ENCODE peak calls at places on chromosomes 3 and 15, in seven cellular contexts. T is A549, L is astrocyte, J is RWPE1, R is fibroblast of lung, S is heart left ventricle, Y is astrocyte of the spinal cord. N is an unnamed sample.

GRCh38 chr15:59042041-59042440 is 54.6 kb downstream of the RNF111 start:
- DNase-seq in T (no peak), L (no peak), J (no peak), R (no peak), S (no peak), Y (no peak), N (no peak)

GRCh38 chr3:78726545-78726944 is 1041.3 kb downstream of the ROBO1 start:
- DNase-seq in T (no peak), L (no peak), J (no peak), R (no peak), S (no peak), Y (no peak), N (no peak)

GRCh38 chr15:42491540-42492225 is 742 bp upstream of the ZNF106 start:
- DNase-seq in T (peak), L (peak), J (peak), R (peak), S (no peak), Y (peak), N (no peak)

GRCh38 chr3:186640929-186641328 is 730 bp downstream of the FETUB start:
- DNase-seq in T (no peak), L (no peak), J (no peak), R (no peak), S (no peak), Y (no peak), N (no peak)

GRCh38 chr15:82714026-82714425 is 4.4 kb upstream of the AP3B2 start:
- DNase-seq in T (no peak), L (no peak), J (no peak), R (no peak), S (no peak), Y (no peak), N (no peak)

GRCh38 chr3:69499899-69500316 is 114.0 kb upstream of the FRMD4B start:
- DNase-seq in T (no peak), L (no peak), J (no peak), R (no peak), S (peak), Y (peak), N (no peak)

GRCh38 chr3:103818800-103819199 is 1384.0 kb downstream of the ZPLD1 start:
- DNase-seq in T (no peak), L (no peak), J (no peak), R (no peak), S (no peak), Y (no peak), N (no peak)

GRCh38 chr3:151838574-151839312 is 24.8 kb downstream of the AADAC start:
- DNase-seq in T (peak), L (peak), J (peak), R (peak), S (no peak), Y (peak), N (no peak)

GRCh38 chr15:80461370-80462060 is 57.3 kb downstream of the ARNT2 start:
- DNase-seq in T (no peak), L (no peak), J (no peak), R (peak), S (peak), Y (no peak), N (no peak)

GRCh38 chr3:23468203-23468602 is 265.1 kb downstream of the UBE2E2 start:
- DNase-seq in T (no peak), L (no peak), J (no peak), R (no peak), S (no peak), Y (no peak), N (no peak)

GRCh38 chr3:133259767-133260166 is 140.1 kb upstream of the BFSP2 start:
- DNase-seq in T (no peak), L (no peak), J (peak), R (no peak), S (no peak), Y (no peak), N (no peak)

GRCh38 chr15:41969851-41970431 is 2.4 kb downstream of the EHD4 start:
- DNase-seq in T (no peak), L (peak), J (no peak), R (peak), S (no peak), Y (no peak), N (no peak)

GRCh38 chr3:72887378-72887722 is 496 bp upstream of the GXYLT2 start:
- DNase-seq in T (no peak), L (no peak), J (no peak), R (peak), S (no peak), Y (peak), N (no peak)

GRCh38 chr3:11134794-11135193 is 19.5 kb upstream of the HRH1 start:
- DNase-seq in T (no peak), L (no peak), J (no peak), R (no peak), S (no peak), Y (no peak), N (no peak)

GRCh38 chr15:89964555-89964954 is 36.6 kb upstream of the ZNF710 start:
- DNase-seq in T (no peak), L (no peak), J (no peak), R (no peak), S (peak), Y (no peak), N (no peak)

GRCh38 chr3:136311256-136311655 is 61.1 kb downstream of the PCCB start:
- DNase-seq in T (no peak), L (no peak), J (no peak), R (no peak), S (no peak), Y (no peak), N (no peak)

GRCh38 chr3:49719214-49719884 is at the start of gene AMIGO3:
- DNase-seq in T (peak), L (peak), J (peak), R (peak), S (peak), Y (peak), N (peak)

GRCh38 chr3:51686512-51687215 is 15.6 kb downstream of the TEX264 start:
- DNase-seq in T (no peak), L (peak), J (peak), R (peak), S (peak), Y (no peak), N (no peak)

GRCh38 chr3:8197384-8197783 is 304.2 kb upstream of the LMCD1 start:
- DNase-seq in T (no peak), L (no peak), J (no peak), R (no peak), S (peak), Y (no peak), N (no peak)

GRCh38 chr3:51961607-51962569 is 5.4 kb downstream of the PCBP4 start:
- DNase-seq in T (no peak), L (no peak), J (no peak), R (no peak), S (peak), Y (no peak), N (no peak)

GRCh38 chr15:69806287-69806915 is 291.3 kb downstream of the TLE3 start:
- DNase-seq in T (no peak), L (no peak), J (no peak), R (no peak), S (no peak), Y (no peak), N (no peak)

GRCh38 chr15:31461375-31461774 is 134.7 kb downstream of the KLF13 start:
- DNase-seq in T (no peak), L (no peak), J (no peak), R (no peak), S (no peak), Y (no peak), N (no peak)

GRCh38 chr3:152688313-152688712 is 146.6 kb upstream of the P2RY1 start:
- DNase-seq in T (no peak), L (no peak), J (no peak), R (no peak), S (no peak), Y (no peak), N (no peak)

GRCh38 chr3:111794701-111795100 is 64.4 kb upstream of the PHLDB2 start:
- DNase-seq in T (no peak), L (no peak), J (no peak), R (no peak), S (no peak), Y (no peak), N (no peak)

DNA sequence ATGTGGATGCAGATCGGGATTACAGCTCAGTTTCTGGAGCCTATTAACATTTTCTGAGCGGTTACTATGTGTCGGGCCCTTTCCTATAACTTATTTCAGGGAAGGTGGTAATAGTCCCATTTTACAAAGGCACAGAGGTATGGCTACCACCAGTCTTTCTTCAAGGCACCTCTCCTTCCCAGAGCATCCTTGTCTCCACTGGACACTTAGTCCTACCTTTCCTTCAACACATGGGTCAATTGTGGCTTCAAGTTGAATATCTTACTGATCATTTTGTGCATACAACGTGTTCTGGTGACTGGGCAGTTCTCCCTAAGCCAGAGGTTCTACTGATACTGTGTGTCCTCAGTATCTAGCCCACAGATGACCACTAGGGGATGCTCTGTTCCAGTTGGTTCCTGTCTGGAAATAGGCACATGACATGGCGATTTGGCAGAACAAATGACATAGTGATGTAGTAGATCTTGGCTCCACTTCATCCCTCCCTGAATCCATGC is 60.7 kb upstream of the CMTM8 start:
- DNase-seq in T (peak), L (peak), J (peak), R (peak), S (peak), Y (peak), N (no peak)
- TF ChIP-seq CTCF in T (peak), L (peak), J (no peak), R (peak), S (peak), Y (peak), N (no peak)

DNA sequence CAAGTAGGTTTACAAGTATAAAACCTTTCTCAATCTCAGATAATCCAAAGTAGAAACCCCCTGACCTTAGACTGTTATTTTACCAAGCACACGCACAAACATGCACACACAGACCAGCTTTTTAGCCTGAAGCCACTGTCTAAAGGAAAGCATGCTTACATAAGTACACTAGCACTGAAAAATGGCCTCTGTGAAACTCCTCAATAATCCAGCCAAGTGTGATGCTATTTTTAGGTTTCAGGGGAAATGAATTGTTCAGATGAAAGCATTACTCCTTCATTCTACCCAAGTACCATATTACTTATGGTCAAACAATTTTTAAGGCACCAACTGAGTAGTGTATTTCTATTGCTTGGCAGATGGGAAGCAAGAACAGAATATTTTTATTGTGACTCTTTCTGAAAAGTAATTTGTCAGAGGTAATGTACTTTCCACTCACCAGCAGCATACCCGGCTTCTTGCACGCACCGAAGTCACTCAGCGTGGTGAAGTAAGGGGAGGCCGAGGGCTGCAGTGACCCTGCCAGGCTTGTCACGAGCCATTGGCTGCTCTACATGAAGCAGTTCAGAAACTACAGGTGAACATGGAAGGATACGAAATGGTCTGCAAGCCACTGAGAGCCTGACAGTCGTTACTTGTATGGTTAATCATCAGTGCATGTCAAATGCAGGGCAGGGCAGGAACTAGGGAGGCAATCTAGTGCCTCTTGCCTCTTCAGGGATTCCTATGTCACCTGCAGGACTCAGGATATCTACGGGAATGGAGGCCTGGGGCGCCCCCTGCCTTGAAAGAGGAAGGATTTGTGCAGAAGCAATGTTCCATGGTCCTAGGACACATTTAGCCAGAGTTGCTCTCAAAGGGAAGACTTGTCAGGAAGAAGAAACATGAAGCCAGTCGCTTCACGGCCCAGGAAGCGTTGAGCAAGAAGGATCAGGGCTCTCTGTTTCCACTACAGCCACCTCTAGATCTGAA is 106.6 kb downstream of the GABRB3 start:
- DNase-seq in T (no peak), L (no peak), J (no peak), R (no peak), S (no peak), Y (no peak), N (no peak)
- TF ChIP-seq CTCF in T (no peak), L (no peak), J (no peak), R (no peak), S (no peak), Y (no peak), N (no peak)

GRCh38 chr15:84782346-84782745 is 34.0 kb downstream of the ZNF592 start:
- DNase-seq in T (no peak), L (no peak), J (no peak), R (no peak), S (no peak), Y (no peak), N (no peak)
- TF ChIP-seq CTCF in T (no peak), L (no peak), J (no peak), R (no peak), S (no peak), Y (no peak), N (no peak)

GRCh38 chr15:68654786-68655560 is 76.2 kb downstream of the CORO2B start:
- DNase-seq in T (no peak), L (no peak), J (no peak), R (no peak), S (no peak), Y (no peak), N (no peak)

GRCh38 chr15:68653031-68653635 is 74.3 kb downstream of the CORO2B start:
- DNase-seq in T (no peak), L (no peak), J (no peak), R (no peak), S (no peak), Y (no peak), N (no peak)

GRCh38 chr15:68653795-68654194 is 75.0 kb downstream of the CORO2B start:
- DNase-seq in T (no peak), L (no peak), J (no peak), R (no peak), S (no peak), Y (no peak), N (no peak)

GRCh38 chr15:68652141-68652540 is 73.3 kb downstream of the CORO2B start:
- DNase-seq in T (no peak), L (no peak), J (no peak), R (no peak), S (peak), Y (no peak), N (no peak)

DNA sequence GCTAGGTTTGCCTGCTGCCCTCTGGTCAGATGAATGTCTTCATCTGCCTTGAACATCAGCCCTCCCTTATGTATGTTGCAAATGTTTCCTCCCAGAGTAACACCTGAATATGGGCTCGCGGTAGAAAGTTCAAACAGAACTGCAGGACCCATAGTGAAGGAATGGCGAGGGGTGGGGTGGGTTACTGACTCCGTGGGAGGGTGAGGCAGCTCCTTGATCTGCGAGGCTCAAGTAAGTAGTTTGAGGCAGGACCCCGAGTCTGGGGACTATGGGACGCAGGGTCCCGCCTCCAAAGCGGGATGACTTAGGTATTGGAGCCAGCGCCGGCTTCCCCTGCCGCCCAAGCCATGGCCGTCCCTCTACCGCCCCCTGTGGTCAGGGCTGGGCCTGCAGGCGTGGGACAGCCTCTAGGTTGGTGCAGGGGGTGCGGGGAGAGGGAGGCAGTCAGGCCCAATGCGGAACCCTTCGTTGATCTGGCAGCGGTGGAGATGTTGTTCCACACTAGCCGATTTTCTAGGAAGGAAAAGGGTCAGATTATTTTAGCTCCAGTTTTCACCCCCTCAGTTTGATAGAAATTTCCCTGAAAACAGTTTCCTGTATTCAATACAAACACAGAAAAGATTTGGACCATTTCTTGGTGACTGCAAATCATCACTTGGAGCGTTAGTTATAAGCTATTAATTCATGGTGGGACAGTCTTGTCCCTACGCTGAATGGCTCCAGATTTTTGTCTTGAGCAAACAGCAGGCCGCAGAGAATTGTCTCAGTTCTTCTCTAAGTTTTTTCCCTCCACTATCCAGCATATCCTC is 72.3 kb downstream of the CORO2B start:
- DNase-seq in T (peak), L (no peak), J (no peak), R (no peak), S (peak), Y (no peak), N (peak)
- TF ChIP-seq CTCF in T (peak), L (peak), J (peak), R (peak), S (peak), Y (peak), N (peak)

GRCh38 chr3:48422272-48422671 is 7.6 kb downstream of the PLXNB1 start:
- DNase-seq in T (no peak), L (no peak), J (no peak), R (no peak), S (no peak), Y (no peak), N (no peak)
- TF ChIP-seq CTCF in T (no peak), L (no peak), J (no peak), R (no peak), S (no peak), Y (peak), N (no peak)

GRCh38 chr3:129575233-129575986 is 31.1 kb downstream of the PLXND1 start:
- DNase-seq in T (no peak), L (no peak), J (no peak), R (no peak), S (peak), Y (no peak), N (no peak)
- TF ChIP-seq CTCF in T (no peak), L (no peak), J (no peak), R (no peak), S (no peak), Y (no peak), N (no peak)

DNA sequence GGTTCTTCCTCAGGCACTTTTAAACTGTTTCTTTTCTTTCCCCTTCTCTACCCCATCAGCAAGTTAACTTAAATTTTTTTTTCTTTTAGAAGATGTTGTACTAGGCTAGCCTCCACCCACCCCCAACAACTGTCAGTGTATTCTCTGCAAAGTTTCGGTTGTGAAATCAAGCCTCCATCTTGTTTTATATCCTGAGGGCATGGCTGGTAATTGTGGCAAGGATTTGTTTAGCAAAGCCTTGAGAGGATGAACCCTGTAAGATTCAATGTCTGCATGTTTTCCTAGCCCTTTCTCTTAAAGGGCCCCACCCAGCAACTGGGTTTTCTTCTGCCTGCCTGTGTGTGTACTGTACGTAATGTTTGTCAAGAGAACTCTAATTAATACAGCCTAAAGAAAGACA is 475.3 kb downstream of the FHIT start:
- DNase-seq in T (no peak), L (no peak), J (no peak), R (no peak), S (no peak), Y (no peak), N (no peak)
- TF ChIP-seq CTCF in T (no peak), L (no peak), J (no peak), R (no peak), S (no peak), Y (no peak), N (no peak)

GRCh38 chr3:126288314-126288713 is 68.9 kb downstream of the KLF15 start:
- DNase-seq in T (no peak), L (no peak), J (no peak), R (no peak), S (peak), Y (no peak), N (no peak)

GRCh38 chr3:126285369-126285768 is 71.8 kb downstream of the KLF15 start:
- DNase-seq in T (no peak), L (no peak), J (no peak), R (no peak), S (no peak), Y (no peak), N (no peak)

GRCh38 chr3:126287171-126287535 is 70.1 kb downstream of the KLF15 start:
- DNase-seq in T (no peak), L (no peak), J (no peak), R (no peak), S (no peak), Y (no peak), N (no peak)

GRCh38 chr3:126290325-126290724 is 66.9 kb downstream of the KLF15 start:
- DNase-seq in T (no peak), L (no peak), J (no peak), R (no peak), S (no peak), Y (no peak), N (no peak)

DNA sequence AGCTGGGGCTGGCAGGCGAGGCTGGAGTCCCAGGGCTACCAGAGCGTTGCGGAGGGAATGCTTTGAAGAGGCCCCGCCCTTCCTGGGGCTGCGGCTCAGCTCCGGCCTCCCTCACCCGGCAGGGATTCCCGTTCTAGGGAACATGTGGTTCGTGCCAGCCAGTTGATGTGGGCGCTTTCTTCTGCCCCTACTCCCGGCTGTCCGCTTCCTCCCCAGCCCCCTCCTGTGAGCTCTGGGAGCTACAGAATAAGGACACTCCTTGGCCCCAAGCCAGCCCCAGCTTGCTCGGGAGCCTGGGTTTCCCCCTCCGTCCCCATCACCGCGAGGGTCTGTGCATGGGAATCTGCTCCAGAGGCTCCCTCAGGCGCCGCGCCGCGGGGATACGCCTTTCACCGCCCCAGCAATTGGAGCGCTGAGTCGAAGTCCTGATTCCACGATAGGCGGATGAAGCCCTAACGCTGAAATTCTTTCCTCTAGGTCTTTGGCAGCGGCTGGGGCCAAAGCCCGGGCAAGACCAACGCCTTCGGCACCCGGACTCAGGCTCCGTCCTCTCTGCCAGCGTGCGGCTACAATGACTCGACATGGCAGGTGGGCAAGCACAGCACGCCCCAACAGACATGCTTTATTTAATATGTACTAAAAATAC is 69.5 kb downstream of the KLF15 start:
- DNase-seq in T (no peak), L (peak), J (no peak), R (peak), S (peak), Y (peak), N (peak)
- TF ChIP-seq CTCF in T (no peak), L (no peak), J (no peak), R (no peak), S (no peak), Y (no peak), N (no peak)

GRCh38 chr15:51499379-51499976 is 123.1 kb downstream of the DMXL2 start:
- DNase-seq in T (peak), L (peak), J (peak), R (peak), S (no peak), Y (peak), N (no peak)
- TF ChIP-seq CTCF in T (peak), L (peak), J (peak), R (peak), S (no peak), Y (peak), N (no peak)